ENCODE peak calls at places on chromosomes 12 and 14, in ten cellular contexts. One of them, this sample, is unnamed.

GRCh38 chr14:65128096-65128495 is 25.8 kb upstream of the MAX start:
- DNase-seq in CD4-positive, alpha-beta T cell: no peak
- DNase-seq in lower lobe of right lung: no peak
- DNase-seq in GM20000: no peak
- DNase-seq in HEK293T: no peak
- DNase-seq in A549: no peak
- DNase-seq in hepatic stellate cell: no peak
- DNase-seq in AG04449: no peak
- DNase-seq in astrocyte of the spinal cord: no peak
- DNase-seq in glomerular endothelial cell: no peak
- DNase-seq in this sample: no peak

GRCh38 chr12:49887091-49887490 is 16.6 kb downstream of the FAIM2 start:
- DNase-seq in CD4-positive, alpha-beta T cell: no peak
- DNase-seq in lower lobe of right lung: no peak
- DNase-seq in GM20000: no peak
- DNase-seq in HEK293T: no peak
- DNase-seq in A549: no peak
- DNase-seq in hepatic stellate cell: no peak
- DNase-seq in AG04449: no peak
- DNase-seq in astrocyte of the spinal cord: no peak
- DNase-seq in glomerular endothelial cell: no peak
- DNase-seq in this sample: no peak

GRCh38 chr12:15146585-15146984 is 74.6 kb downstream of the RERG start:
- DNase-seq in CD4-positive, alpha-beta T cell: no peak
- DNase-seq in lower lobe of right lung: no peak
- DNase-seq in GM20000: no peak
- DNase-seq in HEK293T: no peak
- DNase-seq in A549: no peak
- DNase-seq in hepatic stellate cell: no peak
- DNase-seq in AG04449: no peak
- DNase-seq in astrocyte of the spinal cord: no peak
- DNase-seq in glomerular endothelial cell: no peak
- DNase-seq in this sample: no peak

GRCh38 chr14:90557516-90557915 is 160.7 kb downstream of the CALM1 start:
- DNase-seq in CD4-positive, alpha-beta T cell: no peak
- DNase-seq in lower lobe of right lung: peak
- DNase-seq in GM20000: no peak
- DNase-seq in HEK293T: no peak
- DNase-seq in A549: no peak
- DNase-seq in hepatic stellate cell: no peak
- DNase-seq in AG04449: no peak
- DNase-seq in astrocyte of the spinal cord: no peak
- DNase-seq in glomerular endothelial cell: no peak
- DNase-seq in this sample: no peak

GRCh38 chr14:89537911-89538310 is 120.9 kb upstream of the FOXN3 start:
- DNase-seq in CD4-positive, alpha-beta T cell: no peak
- DNase-seq in lower lobe of right lung: no peak
- DNase-seq in GM20000: no peak
- DNase-seq in HEK293T: no peak
- DNase-seq in A549: no peak
- DNase-seq in hepatic stellate cell: no peak
- DNase-seq in AG04449: no peak
- DNase-seq in astrocyte of the spinal cord: no peak
- DNase-seq in glomerular endothelial cell: no peak
- DNase-seq in this sample: no peak

GRCh38 chr14:64707661-64708060 is 3.4 kb downstream of the PLEKHG3 start:
- DNase-seq in CD4-positive, alpha-beta T cell: no peak
- DNase-seq in lower lobe of right lung: no peak
- DNase-seq in GM20000: no peak
- DNase-seq in HEK293T: no peak
- DNase-seq in A549: peak
- DNase-seq in hepatic stellate cell: peak
- DNase-seq in AG04449: peak
- DNase-seq in astrocyte of the spinal cord: peak
- DNase-seq in glomerular endothelial cell: no peak
- DNase-seq in this sample: no peak

GRCh38 chr12:8678661-8679111 is 16.1 kb upstream of the MFAP5 start:
- DNase-seq in CD4-positive, alpha-beta T cell: no peak
- DNase-seq in lower lobe of right lung: no peak
- DNase-seq in GM20000: no peak
- DNase-seq in HEK293T: no peak
- DNase-seq in A549: no peak
- DNase-seq in hepatic stellate cell: peak
- DNase-seq in AG04449: peak
- DNase-seq in astrocyte of the spinal cord: peak
- DNase-seq in glomerular endothelial cell: no peak
- DNase-seq in this sample: no peak

GRCh38 chr12:21451529-21451928 is 14.1 kb downstream of the PYROXD1 start:
- DNase-seq in CD4-positive, alpha-beta T cell: no peak
- DNase-seq in lower lobe of right lung: no peak
- DNase-seq in GM20000: no peak
- DNase-seq in HEK293T: no peak
- DNase-seq in A549: no peak
- DNase-seq in hepatic stellate cell: peak
- DNase-seq in AG04449: no peak
- DNase-seq in astrocyte of the spinal cord: peak
- DNase-seq in glomerular endothelial cell: no peak
- DNase-seq in this sample: no peak

GRCh38 chr14:49464885-49465284 is 121.3 kb downstream of the RPS29 start:
- DNase-seq in CD4-positive, alpha-beta T cell: no peak
- DNase-seq in lower lobe of right lung: no peak
- DNase-seq in GM20000: no peak
- DNase-seq in HEK293T: peak
- DNase-seq in A549: peak
- DNase-seq in hepatic stellate cell: no peak
- DNase-seq in AG04449: no peak
- DNase-seq in astrocyte of the spinal cord: no peak
- DNase-seq in glomerular endothelial cell: no peak
- DNase-seq in this sample: peak

GRCh38 chr14:95227279-95227860 is 70.0 kb upstream of the DICER1 start:
- DNase-seq in CD4-positive, alpha-beta T cell: no peak
- DNase-seq in lower lobe of right lung: no peak
- DNase-seq in GM20000: no peak
- DNase-seq in HEK293T: peak
- DNase-seq in A549: no peak
- DNase-seq in hepatic stellate cell: no peak
- DNase-seq in AG04449: peak
- DNase-seq in astrocyte of the spinal cord: peak
- DNase-seq in glomerular endothelial cell: no peak
- DNase-seq in this sample: no peak

GRCh38 chr12:122503783-122504590 is 3.3 kb upstream of the ZCCHC8 start:
- DNase-seq in CD4-positive, alpha-beta T cell: no peak
- DNase-seq in lower lobe of right lung: no peak
- DNase-seq in GM20000: no peak
- DNase-seq in HEK293T: no peak
- DNase-seq in A549: no peak
- DNase-seq in hepatic stellate cell: no peak
- DNase-seq in AG04449: no peak
- DNase-seq in astrocyte of the spinal cord: no peak
- DNase-seq in glomerular endothelial cell: no peak
- DNase-seq in this sample: no peak

GRCh38 chr12:102050660-102051430 is 10.9 kb downstream of the WASHC3 start:
- DNase-seq in CD4-positive, alpha-beta T cell: no peak
- DNase-seq in lower lobe of right lung: no peak
- DNase-seq in GM20000: no peak
- DNase-seq in HEK293T: no peak
- DNase-seq in A549: no peak
- DNase-seq in hepatic stellate cell: no peak
- DNase-seq in AG04449: no peak
- DNase-seq in astrocyte of the spinal cord: no peak
- DNase-seq in glomerular endothelial cell: no peak
- DNase-seq in this sample: no peak

GRCh38 chr12:95943231-95943842 is at the start of gene AMDHD1:
- DNase-seq in CD4-positive, alpha-beta T cell: peak
- DNase-seq in lower lobe of right lung: peak
- DNase-seq in GM20000: peak
- DNase-seq in HEK293T: peak
- DNase-seq in A549: peak
- DNase-seq in hepatic stellate cell: peak
- DNase-seq in AG04449: no peak
- DNase-seq in astrocyte of the spinal cord: peak
- DNase-seq in glomerular endothelial cell: no peak
- DNase-seq in this sample: no peak

GRCh38 chr14:74459289-74459946 is 33.4 kb upstream of the SYNDIG1L start:
- DNase-seq in CD4-positive, alpha-beta T cell: peak
- DNase-seq in lower lobe of right lung: no peak
- DNase-seq in GM20000: peak
- DNase-seq in HEK293T: peak
- DNase-seq in A549: peak
- DNase-seq in hepatic stellate cell: peak
- DNase-seq in AG04449: no peak
- DNase-seq in astrocyte of the spinal cord: peak
- DNase-seq in glomerular endothelial cell: no peak
- DNase-seq in this sample: peak

GRCh38 chr12:88471641-88472040 is 108.6 kb downstream of the KITLG start:
- DNase-seq in CD4-positive, alpha-beta T cell: no peak
- DNase-seq in lower lobe of right lung: no peak
- DNase-seq in GM20000: no peak
- DNase-seq in HEK293T: no peak
- DNase-seq in A549: peak
- DNase-seq in hepatic stellate cell: peak
- DNase-seq in AG04449: no peak
- DNase-seq in astrocyte of the spinal cord: peak
- DNase-seq in glomerular endothelial cell: no peak
- DNase-seq in this sample: no peak

GRCh38 chr12:91577586-91578539 is 395.2 kb upstream of the DCN start:
- DNase-seq in CD4-positive, alpha-beta T cell: no peak
- DNase-seq in lower lobe of right lung: no peak
- DNase-seq in GM20000: peak
- DNase-seq in HEK293T: peak
- DNase-seq in A549: peak
- DNase-seq in hepatic stellate cell: peak
- DNase-seq in AG04449: no peak
- DNase-seq in astrocyte of the spinal cord: peak
- DNase-seq in glomerular endothelial cell: peak
- DNase-seq in this sample: peak

GRCh38 chr12:115944851-115945496 is 332.5 kb downstream of the MED13L start:
- DNase-seq in CD4-positive, alpha-beta T cell: no peak
- DNase-seq in lower lobe of right lung: no peak
- DNase-seq in GM20000: no peak
- DNase-seq in HEK293T: no peak
- DNase-seq in A549: no peak
- DNase-seq in hepatic stellate cell: no peak
- DNase-seq in AG04449: no peak
- DNase-seq in astrocyte of the spinal cord: no peak
- DNase-seq in glomerular endothelial cell: no peak
- DNase-seq in this sample: no peak

GRCh38 chr12:50394469-50395029 is 1.9 kb downstream of the FAM186A start:
- DNase-seq in CD4-positive, alpha-beta T cell: no peak
- DNase-seq in lower lobe of right lung: no peak
- DNase-seq in GM20000: no peak
- DNase-seq in HEK293T: no peak
- DNase-seq in A549: no peak
- DNase-seq in hepatic stellate cell: peak
- DNase-seq in AG04449: no peak
- DNase-seq in astrocyte of the spinal cord: no peak
- DNase-seq in glomerular endothelial cell: no peak
- DNase-seq in this sample: no peak

GRCh38 chr14:31768355-31768754 is 207.2 kb downstream of the NUBPL start:
- DNase-seq in CD4-positive, alpha-beta T cell: no peak
- DNase-seq in lower lobe of right lung: no peak
- DNase-seq in GM20000: no peak
- DNase-seq in HEK293T: no peak
- DNase-seq in A549: no peak
- DNase-seq in hepatic stellate cell: no peak
- DNase-seq in AG04449: no peak
- DNase-seq in astrocyte of the spinal cord: no peak
- DNase-seq in glomerular endothelial cell: no peak
- DNase-seq in this sample: no peak

GRCh38 chr14:59490756-59491155 is 6.4 kb downstream of the JKAMP start:
- DNase-seq in CD4-positive, alpha-beta T cell: no peak
- DNase-seq in lower lobe of right lung: no peak
- DNase-seq in GM20000: no peak
- DNase-seq in HEK293T: no peak
- DNase-seq in A549: no peak
- DNase-seq in hepatic stellate cell: no peak
- DNase-seq in AG04449: no peak
- DNase-seq in astrocyte of the spinal cord: no peak
- DNase-seq in glomerular endothelial cell: no peak
- DNase-seq in this sample: no peak

GRCh38 chr12:4106617-4107016 is 166.9 kb upstream of the CCND2 start:
- DNase-seq in CD4-positive, alpha-beta T cell: no peak
- DNase-seq in lower lobe of right lung: no peak
- DNase-seq in GM20000: no peak
- DNase-seq in HEK293T: no peak
- DNase-seq in A549: no peak
- DNase-seq in hepatic stellate cell: no peak
- DNase-seq in AG04449: no peak
- DNase-seq in astrocyte of the spinal cord: no peak
- DNase-seq in glomerular endothelial cell: no peak
- DNase-seq in this sample: no peak

GRCh38 chr14:75911883-75912282 is 69.9 kb downstream of the TGFB3 start:
- DNase-seq in CD4-positive, alpha-beta T cell: no peak
- DNase-seq in lower lobe of right lung: no peak
- DNase-seq in GM20000: no peak
- DNase-seq in HEK293T: no peak
- DNase-seq in A549: no peak
- DNase-seq in hepatic stellate cell: no peak
- DNase-seq in AG04449: no peak
- DNase-seq in astrocyte of the spinal cord: peak
- DNase-seq in glomerular endothelial cell: no peak
- DNase-seq in this sample: no peak

GRCh38 chr14:77133718-77134338 is 7.8 kb downstream of the ZDHHC22 start:
- DNase-seq in CD4-positive, alpha-beta T cell: peak
- DNase-seq in lower lobe of right lung: peak
- DNase-seq in GM20000: peak
- DNase-seq in HEK293T: peak
- DNase-seq in A549: peak
- DNase-seq in hepatic stellate cell: peak
- DNase-seq in AG04449: no peak
- DNase-seq in astrocyte of the spinal cord: peak
- DNase-seq in glomerular endothelial cell: no peak
- DNase-seq in this sample: peak

GRCh38 chr12:67482751-67483661 is 165.5 kb upstream of the DYRK2 start:
- DNase-seq in CD4-positive, alpha-beta T cell: peak
- DNase-seq in lower lobe of right lung: peak
- DNase-seq in GM20000: peak
- DNase-seq in HEK293T: no peak
- DNase-seq in A549: no peak
- DNase-seq in hepatic stellate cell: no peak
- DNase-seq in AG04449: peak
- DNase-seq in astrocyte of the spinal cord: peak
- DNase-seq in glomerular endothelial cell: no peak
- DNase-seq in this sample: no peak

GRCh38 chr14:59464651-59465569 is at the start of gene GPR135:
- DNase-seq in CD4-positive, alpha-beta T cell: peak
- DNase-seq in lower lobe of right lung: peak
- DNase-seq in GM20000: peak
- DNase-seq in HEK293T: no peak
- DNase-seq in A549: no peak
- DNase-seq in hepatic stellate cell: peak
- DNase-seq in AG04449: no peak
- DNase-seq in astrocyte of the spinal cord: peak
- DNase-seq in glomerular endothelial cell: no peak
- DNase-seq in this sample: peak

GRCh38 chr14:105317546-105317945 is 3.0 kb downstream of the PACS2 start:
- DNase-seq in CD4-positive, alpha-beta T cell: no peak
- DNase-seq in lower lobe of right lung: no peak
- DNase-seq in GM20000: no peak
- DNase-seq in HEK293T: no peak
- DNase-seq in A549: no peak
- DNase-seq in hepatic stellate cell: peak
- DNase-seq in AG04449: no peak
- DNase-seq in astrocyte of the spinal cord: peak
- DNase-seq in glomerular endothelial cell: no peak
- DNase-seq in this sample: no peak

GRCh38 chr12:114221976-114222630 is 183.8 kb downstream of the TBX5 start:
- DNase-seq in CD4-positive, alpha-beta T cell: no peak
- DNase-seq in lower lobe of right lung: no peak
- DNase-seq in GM20000: no peak
- DNase-seq in HEK293T: no peak
- DNase-seq in A549: no peak
- DNase-seq in hepatic stellate cell: no peak
- DNase-seq in AG04449: no peak
- DNase-seq in astrocyte of the spinal cord: no peak
- DNase-seq in glomerular endothelial cell: no peak
- DNase-seq in this sample: no peak

GRCh38 chr14:87386453-87386980 is 606.5 kb downstream of the GALC start:
- DNase-seq in CD4-positive, alpha-beta T cell: no peak
- DNase-seq in lower lobe of right lung: no peak
- DNase-seq in GM20000: no peak
- DNase-seq in HEK293T: no peak
- DNase-seq in A549: no peak
- DNase-seq in hepatic stellate cell: no peak
- DNase-seq in AG04449: no peak
- DNase-seq in astrocyte of the spinal cord: no peak
- DNase-seq in glomerular endothelial cell: no peak
- DNase-seq in this sample: no peak